ENCODE peak calls at places on chromosomes 1 and 21, in four cellular contexts. Y, K, C and F are unnamed samples.

GRCh38 chr1:111392042-111392441 is 35.5 kb downstream of the OVGP1 start:
- DNase-seq in Y (no peak), K (no peak), C (no peak), F (no peak)

GRCh38 chr1:206521002-206521585 is 13.8 kb downstream of the RASSF5 start:
- DNase-seq in Y (no peak), K (no peak), C (no peak), F (no peak)

GRCh38 chr1:78348526-78349284 is 142.1 kb upstream of the PTGFR start:
- DNase-seq in Y (no peak), K (no peak), C (no peak), F (peak)

GRCh38 chr1:23984417-23985186 is 4.5 kb upstream of the SRSF10 start:
- DNase-seq in Y (no peak), K (no peak), C (no peak), F (peak)

GRCh38 chr1:90501281-90501680 is 215.8 kb downstream of the BARHL2 start:
- DNase-seq in Y (no peak), K (no peak), C (no peak), F (no peak)

GRCh38 chr1:54158071-54158470 is 5.3 kb upstream of the CDCP2 start:
- DNase-seq in Y (no peak), K (no peak), C (no peak), F (no peak)

GRCh38 chr1:233907139-233907538 is 2.7 kb downstream of the SLC35F3 start:
- DNase-seq in Y (no peak), K (no peak), C (no peak), F (no peak)

GRCh38 chr1:43565600-43566360 is 35.1 kb downstream of the PTPRF start:
- DNase-seq in Y (peak), K (no peak), C (peak), F (peak)

GRCh38 chr1:223219318-223219635 is 76.2 kb upstream of the TLR5 start:
- DNase-seq in Y (no peak), K (no peak), C (no peak), F (no peak)

GRCh38 chr1:7471836-7472235 is 299.3 kb upstream of the VAMP3 start:
- DNase-seq in Y (no peak), K (no peak), C (no peak), F (no peak)

GRCh38 chr21:44052071-44052829 is 40.1 kb downstream of the TRAPPC10 start:
- DNase-seq in Y (no peak), K (no peak), C (no peak), F (peak)

GRCh38 chr1:237012361-237012760 is 8.1 kb upstream of the MT1HL1 start:
- DNase-seq in Y (no peak), K (no peak), C (no peak), F (peak)

GRCh38 chr1:151036356-151036755 is at the start of gene BNIPL:
- DNase-seq in Y (no peak), K (no peak), C (no peak), F (no peak)

GRCh38 chr1:230382060-230382491 is 44.1 kb downstream of the PGBD5 start:
- DNase-seq in Y (no peak), K (no peak), C (no peak), F (peak)

GRCh38 chr1:64873576-64873975 is 92.8 kb downstream of the JAK1 start:
- DNase-seq in Y (no peak), K (no peak), C (no peak), F (no peak)

GRCh38 chr1:19010995-19011696 is 54.7 kb upstream of the IFFO2 start:
- DNase-seq in Y (peak), K (no peak), C (peak), F (peak)

GRCh38 chr1:65606426-65606825 is 186.0 kb downstream of the LEPR start:
- DNase-seq in Y (no peak), K (no peak), C (no peak), F (peak)

GRCh38 chr1:43147625-43148319 is 24.3 kb downstream of the EBNA1BP2 start:
- DNase-seq in Y (peak), K (no peak), C (no peak), F (peak)

GRCh38 chr1:157948547-157949152 is 44.8 kb upstream of the KIRREL1 start:
- DNase-seq in Y (no peak), K (no peak), C (no peak), F (peak)